ENCODE peak calls at places on chromosomes 5 and 9, in four cellular contexts. One of them, this sample, is unnamed.

GRCh38 chr9:135794361-135794885 is 92.4 kb downstream of the KCNT1 start:
- DNase-seq in choroid plexus epithelial cell: no peak
- DNase-seq in substantia nigra: no peak
- DNase-seq in epithelial cell of esophagus: no peak
- DNase-seq in this sample: no peak

GRCh38 chr9:87684627-87685204 is 41.2 kb upstream of the CTSL start:
- DNase-seq in choroid plexus epithelial cell: peak
- DNase-seq in substantia nigra: peak
- DNase-seq in epithelial cell of esophagus: peak
- DNase-seq in this sample: peak

GRCh38 chr9:89319015-89319905 is 960 bp downstream of the SECISBP2 start:
- DNase-seq in choroid plexus epithelial cell: no peak
- DNase-seq in substantia nigra: no peak
- DNase-seq in epithelial cell of esophagus: no peak
- DNase-seq in this sample: peak

GRCh38 chr9:107784235-107784958 is 294.8 kb upstream of the KLF4 start:
- DNase-seq in choroid plexus epithelial cell: peak
- DNase-seq in substantia nigra: no peak
- DNase-seq in epithelial cell of esophagus: peak
- DNase-seq in this sample: no peak

GRCh38 chr5:1545798-1546355 is 22.1 kb upstream of the LPCAT1 start:
- DNase-seq in choroid plexus epithelial cell: no peak
- DNase-seq in substantia nigra: no peak
- DNase-seq in epithelial cell of esophagus: peak
- DNase-seq in this sample: no peak

GRCh38 chr5:174371600-174372094 is 326.1 kb downstream of the NSG2 start:
- DNase-seq in choroid plexus epithelial cell: peak
- DNase-seq in substantia nigra: no peak
- DNase-seq in epithelial cell of esophagus: no peak
- DNase-seq in this sample: no peak

GRCh38 chr5:14184725-14185124 is 41.6 kb downstream of the TRIO start:
- DNase-seq in choroid plexus epithelial cell: peak
- DNase-seq in substantia nigra: no peak
- DNase-seq in epithelial cell of esophagus: no peak
- DNase-seq in this sample: no peak

GRCh38 chr9:80994892-80995291 is 694.5 kb downstream of the TLE1 start:
- DNase-seq in choroid plexus epithelial cell: peak
- DNase-seq in substantia nigra: no peak
- DNase-seq in epithelial cell of esophagus: peak
- DNase-seq in this sample: no peak

GRCh38 chr5:170579623-170580022 is 75.8 kb downstream of the KCNIP1 start:
- DNase-seq in choroid plexus epithelial cell: no peak
- DNase-seq in substantia nigra: no peak
- DNase-seq in epithelial cell of esophagus: no peak
- DNase-seq in this sample: no peak

GRCh38 chr9:134192311-134192950 is 28.1 kb upstream of the RNU6ATAC start:
- DNase-seq in choroid plexus epithelial cell: no peak
- DNase-seq in substantia nigra: no peak
- DNase-seq in epithelial cell of esophagus: no peak
- DNase-seq in this sample: no peak